ENCODE peak calls at places on chromosome 14, in ten cellular contexts. O is epithelial cell of esophagus; R is OCI-LY7; P is tibial nerve; Q is fibroblast of lung; X is CD4-positive, CD25-positive, alpha-beta regulatory T cell; L is cardiac fibroblast; W is fibroblast of pulmonary artery; A is CD8-positive, alpha-beta T cell; Y is Peyer's patch. C is an unnamed sample.

GRCh38 chr14:85532981-85533820 is 3.3 kb downstream of the FLRT2 start:
- DNase-seq in O (peak), R (no peak), P (peak), Q (peak), X (no peak), L (peak), W (peak), A (no peak), Y (no peak), C (peak)

GRCh38 chr14:104184911-104185499 is 46.6 kb downstream of the KIF26A start:
- DNase-seq in O (no peak), R (no peak), P (no peak), Q (no peak), X (no peak), L (no peak), W (peak), A (no peak), Y (no peak), C (no peak)

GRCh38 chr14:90781344-90781761 is 34.9 kb downstream of the TTC7B start:
- DNase-seq in O (peak), R (no peak), P (no peak), Q (peak), X (no peak), L (peak), W (peak), A (no peak), Y (no peak), C (peak)

GRCh38 chr14:68146812-68147211 is 327.2 kb downstream of the RAD51B start:
- DNase-seq in O (peak), R (no peak), P (peak), Q (peak), X (no peak), L (peak), W (peak), A (no peak), Y (no peak), C (peak)

GRCh38 chr14:20413785-20414117 is 450 bp upstream of the TEP1 start:
- DNase-seq in O (no peak), R (peak), P (no peak), Q (no peak), X (peak), L (no peak), W (no peak), A (no peak), Y (peak), C (no peak)

GRCh38 chr14:61147898-61148549 is 133.1 kb downstream of the TMEM30B start:
- DNase-seq in O (peak), R (no peak), P (peak), Q (peak), X (no peak), L (peak), W (peak), A (no peak), Y (no peak), C (peak)

GRCh38 chr14:83463500-83464098 is 1929.9 kb upstream of the SEL1L start:
- DNase-seq in O (peak), R (peak), P (peak), Q (peak), X (no peak), L (peak), W (peak), A (no peak), Y (no peak), C (peak)

GRCh38 chr14:26157517-26157916 is 440.3 kb downstream of the NOVA1 start:
- DNase-seq in O (no peak), R (no peak), P (no peak), Q (no peak), X (no peak), L (no peak), W (no peak), A (no peak), Y (no peak), C (no peak)

GRCh38 chr14:104731249-104731924 is 7.4 kb downstream of the ADSS1 start:
- DNase-seq in O (no peak), R (peak), P (no peak), Q (no peak), X (no peak), L (no peak), W (no peak), A (no peak), Y (no peak), C (no peak)

GRCh38 chr14:75254901-75255300 is 23.7 kb upstream of the FOS start:
- DNase-seq in O (peak), R (no peak), P (no peak), Q (no peak), X (no peak), L (no peak), W (no peak), A (no peak), Y (no peak), C (no peak)

GRCh38 chr14:79074501-79074900 is 904.3 kb downstream of the NRXN3 start:
- DNase-seq in O (no peak), R (no peak), P (no peak), Q (no peak), X (no peak), L (no peak), W (no peak), A (no peak), Y (no peak), C (no peak)

GRCh38 chr14:33062881-33063280 is 124.2 kb downstream of the NPAS3 start:
- DNase-seq in O (peak), R (no peak), P (no peak), Q (peak), X (no peak), L (peak), W (peak), A (no peak), Y (no peak), C (no peak)

GRCh38 chr14:34171431-34171830 is 220.6 kb upstream of the EGLN3 start:
- DNase-seq in O (no peak), R (no peak), P (no peak), Q (no peak), X (no peak), L (no peak), W (no peak), A (no peak), Y (no peak), C (no peak)

GRCh38 chr14:29757711-29758233 is 169.9 kb downstream of the PRKD1 start:
- DNase-seq in O (no peak), R (no peak), P (no peak), Q (no peak), X (no peak), L (no peak), W (no peak), A (no peak), Y (no peak), C (no peak)

GRCh38 chr14:91193069-91193468 is 51.4 kb downstream of the GPR68 start:
- DNase-seq in O (no peak), R (no peak), P (no peak), Q (no peak), X (no peak), L (no peak), W (no peak), A (no peak), Y (no peak), C (no peak)

GRCh38 chr14:100340454-100340813 is 17.3 kb downstream of the SLC25A47 start:
- DNase-seq in O (no peak), R (no peak), P (no peak), Q (no peak), X (no peak), L (no peak), W (no peak), A (no peak), Y (no peak), C (no peak)

GRCh38 chr14:59236195-59236594 is 47.7 kb downstream of the DAAM1 start:
- DNase-seq in O (no peak), R (no peak), P (no peak), Q (peak), X (no peak), L (peak), W (no peak), A (no peak), Y (no peak), C (no peak)

GRCh38 chr14:104948736-104949031 is 24.0 kb downstream of the PLD4 start:
- DNase-seq in O (no peak), R (no peak), P (no peak), Q (no peak), X (no peak), L (no peak), W (no peak), A (no peak), Y (no peak), C (no peak)

GRCh38 chr14:63523735-63524408 is 19.3 kb downstream of the PPP2R5E start:
- DNase-seq in O (no peak), R (no peak), P (no peak), Q (no peak), X (no peak), L (no peak), W (no peak), A (no peak), Y (no peak), C (no peak)
- H3K4me3 ChIP-seq in O (no peak), R (peak), P (no peak), Q (no peak), X (no peak), L (no peak), W (no peak), A (no peak), Y (no peak), C (no peak)

GRCh38 chr14:101583006-101583708 is 21.9 kb downstream of the DIO3 start:
- DNase-seq in O (no peak), R (no peak), P (no peak), Q (no peak), X (no peak), L (no peak), W (no peak), A (no peak), Y (no peak), C (no peak)

GRCh38 chr14:101585211-101585610 is 23.9 kb downstream of the DIO3 start:
- DNase-seq in O (no peak), R (no peak), P (no peak), Q (no peak), X (no peak), L (no peak), W (no peak), A (no peak), Y (no peak), C (no peak)

GRCh38 chr14:101582294-101582693 is 21.0 kb downstream of the DIO3 start:
- DNase-seq in O (no peak), R (no peak), P (no peak), Q (no peak), X (no peak), L (no peak), W (no peak), A (no peak), Y (no peak), C (no peak)

GRCh38 chr14:101584049-101584859 is 23.0 kb downstream of the DIO3 start:
- DNase-seq in O (no peak), R (no peak), P (peak), Q (no peak), X (no peak), L (no peak), W (peak), A (no peak), Y (no peak), C (peak)

GRCh38 chr14:101583709-101584048 is 22.4 kb downstream of the DIO3 start:
- DNase-seq in O (no peak), R (no peak), P (no peak), Q (no peak), X (no peak), L (no peak), W (no peak), A (no peak), Y (no peak), C (no peak)
- H3K4me3 ChIP-seq in O (no peak), R (no peak), P (peak), Q (no peak), X (no peak), L (no peak), W (no peak), A (no peak), Y (no peak), C (no peak)

GRCh38 chr14:95316826-95317225 is 2.9 kb downstream of the CLMN start:
- DNase-seq in O (no peak), R (no peak), P (no peak), Q (no peak), X (no peak), L (no peak), W (no peak), A (no peak), Y (no peak), C (no peak)
- H3K4me3 ChIP-seq in O (no peak), R (no peak), P (peak), Q (no peak), X (no peak), L (no peak), W (no peak), A (no peak), Y (no peak), C (no peak)

GRCh38 chr14:102770910-102771543 is 6.2 kb upstream of the TRAF3 start:
- DNase-seq in O (no peak), R (no peak), P (no peak), Q (no peak), X (no peak), L (no peak), W (no peak), A (no peak), Y (no peak), C (no peak)

GRCh38 chr14:102764220-102764671 is 13.0 kb upstream of the TRAF3 start:
- DNase-seq in O (no peak), R (no peak), P (no peak), Q (no peak), X (no peak), L (no peak), W (no peak), A (no peak), Y (no peak), C (no peak)

GRCh38 chr14:102770147-102770909 is 6.9 kb upstream of the TRAF3 start:
- DNase-seq in O (no peak), R (no peak), P (no peak), Q (no peak), X (no peak), L (no peak), W (no peak), A (no peak), Y (no peak), C (no peak)

GRCh38 chr14:102769049-102769327 is 8.3 kb upstream of the TRAF3 start:
- DNase-seq in O (no peak), R (no peak), P (no peak), Q (no peak), X (no peak), L (no peak), W (no peak), A (no peak), Y (no peak), C (no peak)

DNA sequence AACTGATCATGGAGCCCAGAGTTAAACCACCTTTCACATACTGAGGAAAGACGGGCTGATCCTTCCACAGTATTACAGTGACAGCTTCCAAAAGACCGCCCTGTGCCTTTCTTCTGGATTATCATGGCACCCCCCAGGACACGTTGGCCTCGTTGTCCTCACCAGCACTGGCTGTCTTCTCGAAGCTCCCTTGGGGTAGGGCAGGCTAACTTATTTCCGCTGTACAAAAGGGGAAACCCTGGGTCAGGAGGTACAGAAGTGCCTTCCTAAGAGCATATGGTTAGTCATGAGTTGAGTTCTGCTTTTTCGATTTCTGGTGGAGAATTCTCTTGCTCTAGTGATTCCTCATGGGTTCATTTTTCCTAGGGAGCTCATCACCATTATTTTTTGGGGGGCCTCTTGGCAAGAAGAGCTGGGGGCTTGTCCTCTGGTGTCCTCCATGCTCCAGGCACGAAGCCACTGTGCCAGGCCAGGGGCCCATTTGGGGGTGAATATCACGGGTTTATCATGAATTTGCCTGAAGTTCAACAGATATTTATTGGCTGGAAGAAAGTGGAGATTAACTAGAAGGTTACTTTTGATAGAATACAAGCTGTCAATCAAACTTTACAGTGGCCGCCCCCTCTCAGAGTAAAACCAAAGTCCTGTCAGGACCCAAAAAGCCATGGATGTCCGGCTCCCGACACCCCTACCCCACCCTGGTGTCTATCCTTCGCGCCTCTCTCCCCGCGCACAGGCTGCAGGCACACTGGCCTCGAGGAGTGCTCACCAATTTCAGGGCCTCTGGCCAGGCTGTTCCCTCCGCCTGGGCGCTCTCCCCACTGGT is 8.8 kb upstream of the TRAF3 start:
- DNase-seq in O (no peak), R (peak), P (peak), Q (no peak), X (no peak), L (no peak), W (no peak), A (no peak), Y (peak), C (no peak)
- H3K4me3 ChIP-seq in O (no peak), R (no peak), P (no peak), Q (no peak), X (no peak), L (no peak), W (no peak), A (no peak), Y (no peak), C (no peak)

GRCh38 chr14:22479132-22479531 is 109.9 kb downstream of the DAD1 start:
- DNase-seq in O (no peak), R (no peak), P (no peak), Q (no peak), X (no peak), L (no peak), W (no peak), A (no peak), Y (no peak), C (no peak)
- H3K4me3 ChIP-seq in O (no peak), R (peak), P (no peak), Q (no peak), X (peak), L (no peak), W (no peak), A (no peak), Y (no peak), C (no peak)